ENCODE peak calls at places on chromosomes 12 and 14, in four cellular contexts. M is CD8-positive, alpha-beta memory T cell; P is COR-L47; D is Jurkat, Clone E6-1. W is an unnamed sample.

GRCh38 chr14:60645191-60645590 is 4.1 kb downstream of the SIX1 start:
- DNase-seq in M (no peak), P (no peak), D (no peak), W (no peak)

GRCh38 chr14:64910847-64911495 is 3.3 kb upstream of the CHURC1 start:
- DNase-seq in M (no peak), P (peak; percentile 6), D (no peak), W (no peak)

GRCh38 chr12:32399045-32399372 is 349 bp upstream of the FGD4 start:
- DNase-seq in M (no peak), P (no peak), D (no peak), W (no peak)

GRCh38 chr14:100619382-100620305 is 32.4 kb upstream of the BEGAIN start:
- DNase-seq in M (no peak), P (peak; percentile 34), D (no peak), W (no peak)

GRCh38 chr14:104263671-104264358 is 125.4 kb downstream of the KIF26A start:
- DNase-seq in M (no peak), P (peak; percentile 55), D (no peak), W (no peak)

GRCh38 chr12:109625131-109625559 is 51.6 kb downstream of the MVK start:
- DNase-seq in M (no peak), P (no peak), D (no peak), W (no peak)

GRCh38 chr12:72570601-72571000 is 298.4 kb downstream of the TRHDE start:
- DNase-seq in M (no peak), P (peak; percentile 14), D (peak; percentile 11), W (no peak)

GRCh38 chr14:59435106-59435505 is 30.1 kb downstream of the GPR135 start:
- DNase-seq in M (no peak), P (no peak), D (no peak), W (no peak)

GRCh38 chr14:105316968-105317498 is 2.5 kb downstream of the PACS2 start:
- DNase-seq in M (no peak), P (no peak), D (no peak), W (peak; percentile 30)

GRCh38 chr12:75656650-75657049 is 145.2 kb upstream of the KRR1 start:
- DNase-seq in M (no peak), P (no peak), D (no peak), W (no peak)

GRCh38 chr14:101383737-101384338 is 177.5 kb upstream of the DIO3 start:
- DNase-seq in M (no peak), P (no peak), D (no peak), W (no peak)

GRCh38 chr12:65824314-65824563 is at the start of gene HMGA2:
- DNase-seq in M (no peak), P (no peak), D (no peak), W (no peak)

GRCh38 chr14:98466807-98467206 is 805.2 kb downstream of the BCL11B start:
- DNase-seq in M (no peak), P (no peak), D (no peak), W (no peak)

GRCh38 chr12:37733856-37734255 is 582.7 kb upstream of the ALG10B start:
- DNase-seq in M (no peak), P (no peak), D (no peak), W (no peak)

GRCh38 chr14:30291216-30291615 is 267.7 kb upstream of the G2E3 start:
- DNase-seq in M (no peak), P (no peak), D (no peak), W (peak; percentile 11)

GRCh38 chr14:104863131-104863862 is 1.8 kb upstream of the CEP170B start:
- DNase-seq in M (no peak), P (no peak), D (no peak), W (no peak)

GRCh38 chr12:74957231-74957630 is 252.4 kb downstream of the KCNC2 start:
- DNase-seq in M (no peak), P (no peak), D (no peak), W (no peak)